ENCODE peak calls at places on chromosome 16, in nine cellular contexts. F is adrenal gland, U is endodermal cell, S is ascending aorta, Z is suprapubic skin, Y is H9, C is body of pancreas, O is pancreas, X is ovary. D is an unnamed sample.
A peak's percentile ranks its signal among the peaks of the same experiment; 100 is the strongest.

GRCh38 chr16:75305364-75306101 is 54.1 kb upstream of the BCAR1 start:
- DNase-seq in U (peak; percentile 70), S (peak; percentile 97), C (peak; percentile 87), Z (peak; percentile 93), O (peak; percentile 89), Y (no peak), X (peak; percentile 58), F (peak; percentile 95), D (no peak)

GRCh38 chr16:18833707-18834505 is 32.6 kb upstream of the ARL6IP1 start:
- DNase-seq in F (no peak), O (no peak), C (no peak), X (no peak), Y (no peak), Z (no peak), U (no peak), S (no peak), D (no peak)

GRCh38 chr16:67284699-67285646 is 5.6 kb downstream of the PLEKHG4 start:
- DNase-seq in O (peak; percentile 76), Z (no peak), X (no peak), U (peak; percentile 94), F (peak; percentile 37), Y (peak; percentile 91), C (peak; percentile 77), S (no peak), D (no peak)

GRCh38 chr16:53915452-53916160 is 211.7 kb downstream of the FTO start:
- DNase-seq in F (peak; percentile 24), C (no peak), O (no peak), S (no peak), U (no peak), X (no peak), Z (no peak), Y (no peak), D (no peak)

GRCh38 chr16:5024632-5025031 is 9.1 kb downstream of the NAGPA start:
- DNase-seq in Y (no peak), Z (no peak), O (peak; percentile 50), C (peak; percentile 70), X (no peak), U (no peak), S (no peak), F (peak; percentile 32), D (no peak)

GRCh38 chr16:58481226-58481869 is 18.6 kb upstream of the NDRG4 start:
- DNase-seq in O (no peak), F (no peak), Y (no peak), X (no peak), C (no peak), U (no peak), S (no peak), Z (no peak), D (no peak)

GRCh38 chr16:4682084-4682581 is 11.2 kb upstream of the NUDT16L1 start:
- DNase-seq in F (peak; percentile 10), C (no peak), Z (no peak), S (no peak), X (no peak), U (peak; percentile 42), Y (no peak), O (no peak), D (no peak)

GRCh38 chr16:80540516-80541305 is at the start of gene DYNLRB2:
- DNase-seq in U (peak; percentile 97), Z (peak; percentile 95), C (peak; percentile 96), Y (peak; percentile 95), F (peak; percentile 96), S (peak; percentile 94), X (peak; percentile 94), O (peak; percentile 97), D (peak; percentile 65)

GRCh38 chr16:30659507-30660423 is 1.5 kb downstream of the FBRS start:
- DNase-seq in O (peak; percentile 51), Y (no peak), Z (no peak), C (no peak), S (no peak), X (peak; percentile 66), F (peak; percentile 63), U (peak; percentile 51), D (no peak)

GRCh38 chr16:27267037-27267677 is 1.4 kb downstream of the NSMCE1 start:
- DNase-seq in F (no peak), O (no peak), Z (no peak), Y (no peak), U (peak; percentile 15), X (no peak), S (no peak), C (no peak), D (no peak)

GRCh38 chr16:8630205-8630953 is 8.9 kb downstream of the METTL22 start:
- DNase-seq in Z (no peak), X (no peak), Y (no peak), U (no peak), S (no peak), F (no peak), C (no peak), O (no peak), D (no peak)

GRCh38 chr16:8628981-8629725 is 7.7 kb downstream of the METTL22 start:
- DNase-seq in U (no peak), S (no peak), Y (no peak), O (no peak), F (no peak), C (no peak), X (no peak), Z (no peak), D (no peak)

GRCh38 chr16:8625491-8626087 is 4.1 kb downstream of the METTL22 start:
- DNase-seq in U (no peak), C (no peak), Z (no peak), O (no peak), X (no peak), F (no peak), S (no peak), Y (no peak), D (no peak)

GRCh38 chr16:8626946-8627345 is 5.4 kb downstream of the METTL22 start:
- DNase-seq in Y (no peak), Z (no peak), O (no peak), U (no peak), X (no peak), S (no peak), F (peak; percentile 45), C (no peak), D (no peak)

DNA sequence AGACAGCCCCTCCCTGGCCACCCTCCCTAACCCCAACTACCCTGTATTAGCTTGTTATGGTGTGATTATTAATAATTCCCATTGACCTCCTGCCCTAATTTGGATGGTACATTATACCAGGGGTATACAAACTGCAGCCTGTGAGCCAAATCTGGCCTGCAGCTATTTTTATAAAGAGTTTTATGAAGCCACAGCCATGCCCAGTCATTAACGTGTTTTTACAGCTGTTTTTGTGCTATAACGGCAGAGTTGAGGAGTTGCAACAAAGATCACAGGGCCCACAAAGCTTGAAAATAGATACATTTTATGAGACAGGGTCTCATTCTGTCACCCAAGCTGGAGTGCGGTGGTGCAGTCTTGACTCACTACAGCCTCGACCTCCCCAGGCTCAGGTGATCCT is 6.0 kb downstream of the METTL22 start:
- DNase-seq in O (no peak), C (no peak), Y (no peak), Z (no peak), S (no peak), U (no peak), X (no peak), F (no peak), D (no peak)
- H3K27ac ChIP-seq in O (no peak overlapping the region), C (no peak overlapping the region), Y (no peak overlapping the region), Z (no peak overlapping the region), S (no peak overlapping the region), U (no peak overlapping the region), X (no peak overlapping the region), F (no peak overlapping the region), D (no peak overlapping the region)

GRCh38 chr16:79213214-79213613 is 387.3 kb downstream of the MAF start:
- DNase-seq in X (no peak), U (peak; percentile 38), O (no peak), C (no peak), F (no peak), Y (no peak), Z (no peak), S (no peak), D (no peak)
- TF ChIP-seq CTCF in X (no peak), U (peak; percentile 46), O (no peak), C (no peak), F (no peak), Y (peak; percentile 30), Z (no peak), S (no peak), D (no peak)

GRCh38 chr16:3174618-3175148 is 13.3 kb upstream of the OR1F1 start:
- DNase-seq in Z (no peak), X (no peak), S (no peak), U (peak; percentile 75), F (no peak), O (no peak), Y (no peak), C (no peak), D (no peak)

GRCh38 chr16:3173892-3174617 is 13.9 kb upstream of the OR1F1 start:
- DNase-seq in U (peak; percentile 95), C (no peak), S (no peak), X (no peak), Z (no peak), O (no peak), Y (peak; percentile 96), F (no peak), D (no peak)

GRCh38 chr16:3171181-3171854 is 16.7 kb upstream of the OR1F1 start:
- DNase-seq in S (no peak), O (no peak), Z (no peak), Y (no peak), F (no peak), X (no peak), U (no peak), C (no peak), D (no peak)

GRCh38 chr16:3171855-3172593 is 16.0 kb upstream of the OR1F1 start:
- DNase-seq in Y (peak; percentile 87), C (no peak), F (no peak), O (no peak), S (no peak), X (no peak), Z (no peak), U (peak; percentile 92), D (no peak)

DNA sequence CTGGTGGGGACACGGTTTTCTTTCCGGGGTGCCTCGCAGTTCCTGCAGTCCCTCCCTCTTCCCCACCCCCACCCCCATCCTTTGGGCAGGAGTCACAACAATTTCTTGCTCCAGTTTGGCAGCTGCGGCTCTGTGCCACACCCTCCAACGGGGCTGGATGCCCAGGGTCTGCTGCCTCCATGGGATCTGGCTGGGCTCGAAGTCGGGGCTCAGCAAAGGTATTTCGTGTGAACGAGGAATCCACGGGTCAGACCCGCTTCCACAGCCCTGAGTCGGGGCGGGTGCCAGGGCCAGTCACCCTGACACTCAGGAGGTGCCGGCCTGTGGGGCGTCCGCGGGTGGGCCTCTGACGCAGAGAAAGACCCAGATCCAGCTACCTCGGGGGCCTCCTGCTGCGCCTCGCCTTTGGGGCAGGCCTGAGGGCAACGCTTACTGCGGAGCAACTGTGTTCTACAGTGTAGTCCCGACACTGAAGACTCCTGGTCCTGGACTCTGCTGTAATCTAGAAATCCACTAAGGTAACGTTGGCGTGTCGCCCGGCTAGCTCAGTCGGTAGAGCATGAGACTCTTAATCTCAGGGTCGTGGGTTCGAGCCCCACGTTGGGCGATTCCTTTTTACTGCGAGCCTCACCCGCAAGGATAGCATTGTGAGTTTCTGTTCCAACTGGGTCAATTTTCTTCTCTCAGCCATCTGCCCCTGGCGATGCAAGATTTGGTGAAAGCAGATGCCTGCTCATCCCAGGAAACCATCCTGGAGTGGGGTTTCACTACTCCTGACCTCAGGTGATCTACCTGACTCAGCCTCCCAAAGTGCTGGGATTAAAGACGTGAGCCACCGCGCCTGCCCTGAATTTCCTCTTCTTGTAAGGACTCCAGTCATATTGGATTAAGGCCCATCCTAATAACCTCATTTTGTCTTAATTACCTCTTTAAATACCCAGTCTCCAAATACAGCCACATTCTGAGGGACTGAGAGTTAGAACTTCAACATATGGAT is 12.5 kb upstream of the OR1F1 start:
- DNase-seq in C (peak; percentile 29), S (no peak), Z (no peak), F (no peak), Y (peak; percentile 85), X (no peak), U (peak; percentile 94), O (peak; percentile 28), D (no peak)
- H3K27me3 ChIP-seq in C (peaks cover 4% of the 10 kb centered on the region), S (peaks cover 33% of the 10 kb centered on the region), Z (peaks cover 100% of the 10 kb centered on the region), F (peaks cover 87% of the 10 kb centered on the region), Y (no peaks in the 10 kb centered on the region), X (peaks cover 12% of the 10 kb centered on the region), U (peaks cover 93% of the 10 kb centered on the region), O (peaks cover 10% of the 10 kb centered on the region), D (peaks cover 21% of the 10 kb centered on the region)

GRCh38 chr16:15732416-15732815 is 82.4 kb downstream of the NDE1 start:
- DNase-seq in O (no peak), S (no peak), Z (no peak), F (no peak), U (no peak), Y (no peak), C (no peak), X (no peak), D (no peak)
- H3K27ac ChIP-seq in O (no peak overlapping the region), S (no peak overlapping the region), Z (no peak overlapping the region), F (no peak overlapping the region), U (no peak overlapping the region), Y (no peak overlapping the region), C (no peak overlapping the region), X (no peak overlapping the region), D (no peak overlapping the region)